ENCODE peak calls at places on chromosomes 5 and 9, in four cellular contexts. W is ureter, V is NCI-H2029 treated with DMSO at 0.1 percent for 48 hours, T is T-helper 1 cell. P is an unnamed sample.

GRCh38 chr9:94086468-94086867 is 2.2 kb downstream of the PTPDC1 start:
- DNase-seq in W (no peak), V (peak; percentile 85), T (no peak), P (no peak)

GRCh38 chr5:53934126-53934856 is 373.9 kb downstream of the NDUFS4 start:
- DNase-seq in W (no peak), V (no peak), T (no peak), P (no peak)

GRCh38 chr5:160506006-160507004 is 84.7 kb downstream of the PTTG1 start:
- DNase-seq in W (no peak), V (no peak), T (peak; percentile 84), P (peak; percentile 82)

GRCh38 chr9:77839459-77840140 is 191.5 kb upstream of the GNA14 start:
- DNase-seq in W (no peak), V (no peak), T (no peak), P (no peak)

GRCh38 chr5:23507278-23507685 is at the start of gene PRDM9:
- DNase-seq in W (peak; percentile 62), V (no peak), T (no peak), P (no peak)

GRCh38 chr5:177103523-177104253 is 17.0 kb downstream of the FGFR4 start:
- DNase-seq in W (no peak), V (no peak), T (no peak), P (no peak)

GRCh38 chr5:132388244-132389050 is 18.9 kb downstream of the SLC22A5 start:
- DNase-seq in W (peak; percentile 56), V (no peak), T (no peak), P (no peak)

GRCh38 chr9:5578698-5579085 is 50.2 kb upstream of the RIC1 start:
- DNase-seq in W (no peak), V (no peak), T (no peak), P (no peak)

GRCh38 chr5:131747180-131748105 is 49.4 kb downstream of the FNIP1 start:
- DNase-seq in W (no peak), V (no peak), T (no peak), P (no peak)

GRCh38 chr5:151222769-151223446 is 984 bp downstream of the CCDC69 start:
- DNase-seq in W (no peak), V (no peak), T (no peak), P (peak; percentile 38)

P was measured in CD8-positive, alpha-beta memory T cell.